ENCODE peak calls at places on chromosome 14, in six cellular contexts. B is GM04503, M is kidney epithelial cell, U is right cardiac atrium, O is tibial artery, H is heart right ventricle. Q is an unnamed sample.

GRCh38 chr14:54653764-54654469 is 87.0 kb downstream of the SAMD4A start:
- DNase-seq in H (peak), B (peak), U (peak), M (no peak), O (peak), Q (no peak)

GRCh38 chr14:52271538-52271937 is 4.0 kb downstream of the PTGDR start:
- DNase-seq in U (no peak), O (no peak), M (no peak), H (no peak), B (no peak), Q (no peak)

GRCh38 chr14:65860956-65861631 is 448.6 kb downstream of the FUT8 start:
- DNase-seq in B (no peak), H (no peak), O (no peak), M (no peak), U (no peak), Q (no peak)

GRCh38 chr14:99566009-99566389 is 38.0 kb downstream of the CCDC85C start:
- DNase-seq in O (no peak), H (no peak), B (no peak), M (no peak), U (peak), Q (no peak)

GRCh38 chr14:102215522-102216250 is 76.0 kb downstream of the WDR20 start:
- DNase-seq in M (no peak), H (peak), B (no peak), O (no peak), U (peak), Q (no peak)

GRCh38 chr14:24042733-24043132 is 9.1 kb upstream of the CARMIL3 start:
- DNase-seq in H (no peak), M (no peak), U (peak), B (no peak), O (no peak), Q (no peak)

GRCh38 chr14:92610849-92611271 is 97.3 kb downstream of the RIN3 start:
- DNase-seq in B (no peak), H (no peak), O (no peak), M (no peak), U (no peak), Q (no peak)

GRCh38 chr14:71720978-71721624 is 211.1 kb upstream of the RGS6 start:
- DNase-seq in O (no peak), U (no peak), H (no peak), B (peak), M (peak), Q (no peak)

GRCh38 chr14:89138846-89139245 is 278.2 kb downstream of the FOXN3 start:
- DNase-seq in M (no peak), O (no peak), H (no peak), U (no peak), B (no peak), Q (no peak)

GRCh38 chr14:64196668-64197411 is 97.3 kb downstream of the ESR2 start:
- DNase-seq in O (no peak), H (peak), M (no peak), U (peak), B (no peak), Q (no peak)

GRCh38 chr14:104187931-104188726 is 49.7 kb downstream of the KIF26A start:
- DNase-seq in O (no peak), M (no peak), H (no peak), U (no peak), B (no peak), Q (no peak)

GRCh38 chr14:102795060-102795925 is 18.0 kb downstream of the TRAF3 start:
- DNase-seq in O (peak), B (no peak), U (peak), H (no peak), M (no peak), Q (no peak)

GRCh38 chr14:81096656-81097055 is 124.1 kb downstream of the GTF2A1 start:
- DNase-seq in U (no peak), M (no peak), H (no peak), B (no peak), O (no peak), Q (no peak)

GRCh38 chr14:69090187-69090789 is 62.6 kb downstream of the DCAF5 start:
- DNase-seq in M (no peak), U (no peak), O (no peak), B (no peak), H (no peak), Q (peak)

GRCh38 chr14:101885254-101885576 is 79.2 kb upstream of the DYNC1H1 start:
- DNase-seq in M (no peak), O (no peak), H (no peak), B (no peak), U (no peak), Q (no peak)

Q was measured in MM.1S.